ENCODE peak calls at places on chromosomes 2 and 18, in ten cellular contexts. I is activated T-cell treated with anti-CD3 and anti-CD28 coated beads, Interleukin-2, amount 50 U/mL, for 4 hours; C is B cell; G is aorta; T is NCI-H1092; U is neural crest cell; B is CD8-positive, alpha-beta T cell; O is neural progenitor cell; D is amniotic epithelial cell; X is T-helper 2 cell. W is an unnamed sample.

GRCh38 chr2:65370387-65371093 is 61.9 kb downstream of the SPRED2 start:
- DNase-seq in O (no peak), U (no peak), D (no peak), G (no peak), X (no peak), I (no peak), B (no peak), T (no peak), C (no peak), W (no peak)

GRCh38 chr2:73386894-73387636 is 1.4 kb downstream of the ALMS1 start:
- DNase-seq in B (no peak), G (no peak), O (no peak), U (no peak), C (no peak), I (no peak), D (no peak), X (no peak), T (no peak), W (no peak)

GRCh38 chr2:217804786-217805678 is 197.8 kb downstream of the TNS1 start:
- DNase-seq in U (no peak), I (no peak), D (peak), B (no peak), G (peak), X (no peak), C (no peak), T (no peak), O (peak), W (no peak)

GRCh38 chr18:9894454-9895068 is 8.8 kb downstream of the TXNDC2 start:
- DNase-seq in T (no peak), I (no peak), O (no peak), G (no peak), B (no peak), X (no peak), C (no peak), D (no peak), U (no peak), W (no peak)

GRCh38 chr2:64359176-64359891 is 94.6 kb upstream of the LGALSL start:
- DNase-seq in O (no peak), T (no peak), B (no peak), C (no peak), G (no peak), I (no peak), X (no peak), D (peak), U (no peak), W (no peak)

GRCh38 chr2:43276517-43276931 is 50.1 kb upstream of the ZFP36L2 start:
- DNase-seq in C (no peak), O (no peak), X (no peak), T (no peak), I (no peak), D (no peak), U (no peak), B (no peak), G (no peak), W (no peak)

GRCh38 chr2:239575931-239576445 is 175.2 kb upstream of the HDAC4 start:
- DNase-seq in U (no peak), B (no peak), D (no peak), G (peak), T (no peak), X (no peak), I (no peak), O (no peak), C (no peak), W (no peak)

GRCh38 chr2:112692496-112692911 is 28.3 kb upstream of the NT5DC4 start:
- DNase-seq in T (no peak), B (peak), C (no peak), D (peak), X (peak), G (peak), O (no peak), I (peak), U (no peak), W (no peak)

GRCh38 chr2:37449686-37450392 is 105.4 kb downstream of the QPCT start:
- DNase-seq in I (no peak), C (no peak), B (no peak), D (peak), U (no peak), X (no peak), T (no peak), O (no peak), G (peak), W (no peak)

GRCh38 chr2:106581276-106581675 is 94.1 kb downstream of the CD8B2 start:
- DNase-seq in C (no peak), X (no peak), D (no peak), U (no peak), T (no peak), B (no peak), G (no peak), O (no peak), I (no peak), W (peak)

GRCh38 chr18:11923454-11923853 is 15.3 kb upstream of the MPPE1 start:
- DNase-seq in O (no peak), T (no peak), U (no peak), I (no peak), G (no peak), X (no peak), D (no peak), C (no peak), B (no peak), W (no peak)

GRCh38 chr2:127859712-127860085 is 1.7 kb upstream of the POLR2D start:
- DNase-seq in C (peak), D (no peak), I (peak), G (no peak), U (no peak), O (peak), T (no peak), X (peak), B (peak), W (no peak)

GRCh38 chr2:14760169-14760568 is 127.7 kb downstream of the LRATD1 start:
- DNase-seq in D (no peak), T (no peak), B (no peak), G (no peak), O (no peak), C (no peak), U (no peak), I (no peak), X (no peak), W (no peak)

GRCh38 chr2:40809156-40809555 is 357.3 kb upstream of the SLC8A1 start:
- DNase-seq in O (no peak), G (no peak), X (no peak), I (no peak), C (no peak), U (no peak), T (no peak), D (no peak), B (no peak), W (no peak)

GRCh38 chr2:46143401-46144132 is 153.6 kb upstream of the EPAS1 start:
- DNase-seq in U (no peak), T (no peak), C (no peak), B (no peak), G (no peak), I (no peak), D (no peak), X (no peak), O (no peak), W (no peak)

GRCh38 chr2:109474319-109474825 is 139.4 kb downstream of the SEPTIN10 start:
- DNase-seq in I (no peak), D (no peak), T (no peak), B (no peak), U (no peak), O (no peak), X (no peak), G (no peak), C (no peak), W (no peak)

W was measured in NCI-H524 treated with DMSO at 0.1 percent for 48 hours.